ENCODE peak calls at places on chromosomes 6 and 20, in ten cellular contexts. T is left ventricle myocardium inferior, G is stomach, I is IMR-90, L is psoas muscle, Y is right lobe of liver, U is PC-9, Q is transverse colon, R is AG04450, B is uterus. X is an unnamed sample.

GRCh38 chr6:163490826-163491577 is 76.5 kb downstream of the QKI start:
- DNase-seq in T (peak; percentile 70), G (peak; percentile 88), I (peak; percentile 61), L (peak; percentile 60), Y (peak; percentile 72), U (no peak), Q (peak; percentile 74), R (peak; percentile 6), B (peak; percentile 51), X (peak; percentile 57)

GRCh38 chr20:61436674-61437279 is 184.7 kb downstream of the CDH4 start:
- DNase-seq in T (no peak), G (no peak), I (peak; percentile 58), L (no peak), Y (no peak), U (no peak), Q (no peak), R (no peak), B (no peak), X (no peak)

GRCh38 chr20:41175727-41176330 is 38.5 kb downstream of the PLCG1 start:
- DNase-seq in T (no peak), G (no peak), I (no peak), L (no peak), Y (no peak), U (no peak), Q (no peak), R (no peak), B (no peak), X (no peak)

GRCh38 chr20:24995741-24996448 is 3.3 kb upstream of the APMAP start:
- DNase-seq in T (no peak), G (no peak), I (no peak), L (no peak), Y (no peak), U (no peak), Q (no peak), R (no peak), B (no peak), X (no peak)

GRCh38 chr6:53115741-53116140 is 32.9 kb downstream of the GCM1 start:
- DNase-seq in T (no peak), G (no peak), I (no peak), L (no peak), Y (no peak), U (no peak), Q (no peak), R (no peak), B (no peak), X (no peak)

GRCh38 chr20:57429579-57430202 is 38.5 kb downstream of the RBM38 start:
- DNase-seq in T (no peak), G (no peak), I (peak; percentile 63), L (no peak), Y (no peak), U (no peak), Q (no peak), R (no peak), B (no peak), X (peak; percentile 49)

GRCh38 chr6:111265842-111266241 is 178.5 kb downstream of the SLC16A10 start:
- DNase-seq in T (no peak), G (no peak), I (peak; percentile 81), L (no peak), Y (no peak), U (no peak), Q (no peak), R (no peak), B (no peak), X (peak; percentile 60)

GRCh38 chr20:47318027-47318595 is 38.4 kb downstream of the ZMYND8 start:
- DNase-seq in T (no peak), G (no peak), I (peak; percentile 65), L (no peak), Y (no peak), U (peak; percentile 58), Q (peak; percentile 73), R (no peak), B (peak; percentile 66), X (peak; percentile 68)

GRCh38 chr6:24228681-24229255 is 102.8 kb downstream of the NRSN1 start:
- DNase-seq in T (no peak), G (no peak), I (peak; percentile 6), L (no peak), Y (no peak), U (no peak), Q (no peak), R (no peak), B (no peak), X (peak; percentile 56)

GRCh38 chr6:99415446-99415845 is 9.7 kb downstream of the PNISR start:
- DNase-seq in T (no peak), G (no peak), I (peak; percentile 51), L (no peak), Y (no peak), U (no peak), Q (no peak), R (no peak), B (no peak), X (no peak)

GRCh38 chr6:88072462-88072861 is 24.8 kb downstream of the SPACA1 start:
- DNase-seq in T (no peak), G (no peak), I (no peak), L (no peak), Y (no peak), U (no peak), Q (no peak), R (no peak), B (no peak), X (no peak)

DNA sequence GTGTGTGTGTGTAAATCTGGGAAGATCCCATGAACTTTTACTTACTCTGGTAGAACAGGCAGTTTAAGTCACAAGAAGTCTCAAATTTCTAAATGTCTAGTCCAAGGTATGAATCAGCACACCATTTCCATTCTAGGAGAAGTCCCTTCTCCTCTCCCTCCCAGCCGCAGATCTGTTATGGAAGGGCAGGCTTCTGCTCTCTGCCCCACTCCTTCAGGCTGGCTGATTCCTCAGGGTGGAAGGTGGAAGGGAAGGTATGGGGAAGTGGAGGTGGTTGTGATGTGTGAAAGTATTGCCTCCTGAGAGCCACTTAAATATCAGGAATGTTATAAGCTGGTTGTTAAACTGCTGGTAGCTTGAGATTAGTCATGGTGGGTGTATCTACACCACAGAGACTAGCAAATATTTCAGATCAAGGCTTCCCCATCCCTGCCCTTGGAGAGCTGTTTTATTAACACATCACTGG is 44.5 kb upstream of the LAMA4 start:
- DNase-seq in T (no peak), G (no peak), I (peak; percentile 94), L (no peak), Y (no peak), U (peak; percentile 83), Q (no peak), R (peak; percentile 45), B (no peak), X (peak; percentile 91)
- H3K4me3 ChIP-seq in T (no peak overlapping the region), G (no peak overlapping the region), I (peak overlapping the region; percentile 4), L (no peak overlapping the region), Y (no peak overlapping the region), U (peak overlapping the region; percentile 58), Q (no peak overlapping the region), R (peak overlapping the region; percentile 35), B (no peak overlapping the region), X (peak overlapping the region; percentile 31)

GRCh38 chr6:125546827-125547226 is 202.6 kb upstream of the HEY2 start:
- DNase-seq in T (no peak), G (no peak), I (peak; percentile 1), L (no peak), Y (no peak), U (no peak), Q (no peak), R (no peak), B (no peak), X (peak; percentile 72)
- TF ChIP-seq CTCF in T (peak; percentile 37), G (no peak), I (no peak), L (peak; percentile 15), Y (no peak), U (no peak), Q (no peak), R (no peak), B (no peak), X (peak; percentile 43)

DNA sequence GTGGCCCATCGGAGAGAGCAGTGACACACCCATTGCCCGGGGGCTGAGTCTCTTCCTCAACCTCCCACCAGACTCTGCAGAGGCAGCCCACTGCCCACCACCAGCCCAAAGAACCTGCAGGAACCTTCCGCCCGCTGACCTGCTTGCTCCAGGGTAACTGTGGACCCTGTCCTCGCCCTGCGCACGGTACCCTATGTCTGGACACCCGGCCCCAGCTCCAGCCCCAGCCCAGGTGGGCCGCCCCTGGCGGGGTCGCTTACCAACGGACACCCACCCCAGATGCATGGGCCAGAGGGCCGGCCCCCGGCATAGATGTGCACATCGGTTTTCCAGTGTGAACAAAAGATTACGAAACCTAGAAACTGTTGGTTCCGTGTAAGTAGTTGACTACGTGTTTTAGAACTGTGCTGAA is 118.2 kb downstream of the JPH2 start:
- DNase-seq in T (no peak), G (peak; percentile 26), I (no peak), L (no peak), Y (peak; percentile 64), U (no peak), Q (no peak), R (no peak), B (no peak), X (no peak)
- H3K27ac ChIP-seq in T (no peak overlapping the region), G (peak overlapping the region; percentile 80), I (no peak overlapping the region), L (no peak overlapping the region), Y (no peak overlapping the region), U (no peak overlapping the region), Q (peak overlapping the region; percentile 50), R (no peak overlapping the region), B (no peak overlapping the region), X (no peak overlapping the region)

DNA sequence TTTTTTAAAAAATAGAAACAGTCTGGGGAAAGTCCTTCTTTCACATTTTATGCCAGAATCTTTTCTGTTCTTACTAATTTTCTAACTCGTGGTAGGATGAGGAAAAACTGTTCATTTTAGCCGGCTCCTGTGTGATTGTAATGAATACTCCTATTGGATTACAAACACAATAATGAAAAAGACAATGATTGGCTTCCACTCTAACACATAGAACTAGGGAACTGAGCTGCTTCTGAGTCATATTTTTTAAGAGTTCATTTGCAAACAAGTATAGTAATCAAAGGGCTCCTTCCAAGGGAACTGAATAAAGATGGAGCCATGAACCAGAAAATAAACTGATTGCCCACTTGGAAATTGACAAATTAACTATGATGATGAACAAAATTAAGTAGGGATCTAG is 265.3 kb upstream of the TCF21 start:
- DNase-seq in T (no peak), G (no peak), I (no peak), L (no peak), Y (no peak), U (no peak), Q (no peak), R (no peak), B (no peak), X (no peak)
- H3K4me3 ChIP-seq in T (no peak overlapping the region), G (no peak overlapping the region), I (no peak overlapping the region), L (no peak overlapping the region), Y (no peak overlapping the region), U (no peak overlapping the region), Q (no peak overlapping the region), R (no peak overlapping the region), B (no peak overlapping the region), X (no peak overlapping the region)

DNA sequence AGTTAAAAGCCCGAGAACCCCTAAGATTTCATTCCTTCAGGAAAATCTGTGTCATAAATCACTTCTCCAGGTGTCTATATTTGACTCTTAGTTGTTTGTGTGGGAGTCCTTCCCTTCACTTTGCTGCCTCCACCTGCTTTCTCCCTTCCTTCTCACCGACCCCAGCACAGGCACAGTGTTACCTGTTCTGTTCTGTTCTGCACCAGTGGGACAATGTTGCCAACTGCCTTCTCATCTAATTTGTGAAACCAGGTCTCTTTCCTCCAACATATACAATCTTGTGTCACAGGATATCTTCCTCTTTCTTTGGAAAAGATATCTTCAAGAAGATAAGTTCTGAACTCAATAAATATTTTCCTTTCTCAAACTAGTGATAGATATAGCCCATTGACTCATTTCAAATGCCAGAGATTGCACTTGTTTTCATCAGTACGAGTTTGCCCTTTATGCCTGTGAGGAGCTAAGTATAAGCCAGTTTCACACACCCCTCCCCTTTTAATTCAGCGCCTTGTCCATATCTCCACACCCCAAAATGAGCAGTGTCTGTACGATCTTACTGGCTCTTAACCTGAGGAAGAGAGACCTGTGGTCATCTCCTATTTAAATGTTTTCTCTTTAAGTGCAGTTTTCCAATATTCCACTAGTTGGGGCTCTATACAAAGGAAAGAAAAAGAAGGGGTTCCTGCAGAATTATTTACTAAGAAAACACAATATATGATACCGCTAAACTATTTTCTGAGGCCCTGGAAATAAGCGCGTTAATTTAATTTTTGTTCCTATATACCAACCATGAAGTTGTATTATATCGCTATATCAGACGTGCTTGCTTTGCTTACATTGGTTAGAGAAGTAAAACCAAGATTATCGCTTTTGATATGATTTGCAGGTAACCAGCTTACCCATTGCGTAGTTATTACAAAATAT is 81.6 kb upstream of the PREP start:
- DNase-seq in T (no peak), G (no peak), I (peak; percentile 55), L (no peak), Y (no peak), U (no peak), Q (no peak), R (no peak), B (no peak), X (no peak)
- TF ChIP-seq CTCF in T (peak; percentile 98), G (no peak), I (peak; percentile 95), L (peak; percentile 84), Y (peak; percentile 81), U (peak; percentile 97), Q (peak; percentile 87), R (peak; percentile 94), B (peak; percentile 89), X (peak; percentile 57)

X was measured in brain microvascular endothelial cell.